ENCODE peak calls at places on chromosomes 7 and 10, in four cellular contexts. P is heart left ventricle; V is fibroblast of villous mesenchyme; S is CD8-positive, alpha-beta T cell. E is an unnamed sample.

GRCh38 chr7:126401918-126402317 is 850.8 kb downstream of the GRM8 start:
- DNase-seq in P (no peak), V (no peak), S (no peak), E (no peak)

GRCh38 chr10:24858244-24858907 is 94.0 kb downstream of the PRTFDC1 start:
- DNase-seq in P (peak; percentile 28), V (peak; percentile 36), S (no peak), E (peak; percentile 51)

GRCh38 chr10:103451091-103451801 is 924 bp downstream of the CALHM2 start:
- DNase-seq in P (peak; percentile 83), V (peak; percentile 37), S (peak; percentile 75), E (peak; percentile 17)

GRCh38 chr10:18786458-18786857 is 127.2 kb downstream of the ARL5B start:
- DNase-seq in P (no peak), V (no peak), S (no peak), E (peak; percentile 2)

GRCh38 chr7:41425926-41426325 is 277.0 kb downstream of the INHBA start:
- DNase-seq in P (no peak), V (peak; percentile 60), S (no peak), E (peak; percentile 79)

GRCh38 chr7:69104023-69104422 is 494.3 kb upstream of the AUTS2 start:
- DNase-seq in P (no peak), V (no peak), S (no peak), E (no peak)

GRCh38 chr10:132961-133898 is 2.0 kb upstream of the ZMYND11 start:
- DNase-seq in P (no peak), V (peak; percentile 50), S (no peak), E (peak; percentile 79)

GRCh38 chr10:124227306-124228016 is 134.1 kb upstream of the CHST15 start:
- DNase-seq in P (no peak), V (no peak), S (no peak), E (no peak)

GRCh38 chr10:75238182-75239180 is 2.7 kb upstream of the COMTD1 start:
- DNase-seq in P (no peak), V (no peak), S (no peak), E (no peak)

GRCh38 chr10:70771311-70772194 is 13.6 kb downstream of the TBATA start:
- DNase-seq in P (no peak), V (no peak), S (peak; percentile 32), E (no peak)

GRCh38 chr7:119720541-119720940 is 552.4 kb upstream of the KCND2 start:
- DNase-seq in P (no peak), V (peak; percentile 69), S (no peak), E (peak; percentile 94)

GRCh38 chr7:22697897-22698645 is 28.9 kb upstream of the IL6 start:
- DNase-seq in P (no peak), V (no peak), S (no peak), E (no peak)

GRCh38 chr7:99270702-99271101 is 1.9 kb upstream of the MYH16 start:
- DNase-seq in P (no peak), V (no peak), S (no peak), E (no peak)

GRCh38 chr7:117017017-117017451 is 63.7 kb downstream of the ST7 start:
- DNase-seq in P (no peak), V (no peak), S (no peak), E (no peak)

GRCh38 chr7:73329861-73330581 is 2.1 kb downstream of the FKBP6 start:
- DNase-seq in P (peak; percentile 24), V (peak; percentile 29), S (no peak), E (peak; percentile 65)

GRCh38 chr10:63253040-63253439 is 119.9 kb downstream of the NRBF2 start:
- DNase-seq in P (no peak), V (no peak), S (no peak), E (no peak)

GRCh38 chr7:148712610-148713330 is 14.1 kb downstream of the CUL1 start:
- DNase-seq in P (no peak), V (no peak), S (no peak), E (no peak)

GRCh38 chr7:96321041-96321669 is 743 bp downstream of the SLC25A13 start:
- DNase-seq in P (peak; percentile 92), V (peak; percentile 91), S (no peak), E (peak; percentile 83)

GRCh38 chr7:117068511-117069155 is 115.3 kb downstream of the ST7 start:
- DNase-seq in P (no peak), V (no peak), S (no peak), E (no peak)

GRCh38 chr7:100080895-100081534 is 508 bp downstream of the ZNF3 start:
- DNase-seq in P (no peak), V (peak; percentile 42), S (no peak), E (peak; percentile 33)

GRCh38 chr10:29569778-29570177 is 65.0 kb downstream of the SVIL start:
- DNase-seq in P (no peak), V (peak; percentile 52), S (no peak), E (no peak)

GRCh38 chr10:81127931-81128330 is 590.2 kb downstream of the SH2D4B start:
- DNase-seq in P (no peak), V (no peak), S (no peak), E (no peak)

GRCh38 chr10:113957013-113957412 is 86.7 kb upstream of the ADRB1 start:
- DNase-seq in P (no peak), V (peak; percentile 85), S (no peak), E (peak; percentile 96)

GRCh38 chr10:2909921-2910320 is 157.4 kb upstream of the PFKP start:
- DNase-seq in P (no peak), V (no peak), S (no peak), E (no peak)

GRCh38 chr7:2520808-2521146 is 1.2 kb downstream of the LFNG start:
- DNase-seq in P (no peak), V (no peak), S (no peak), E (no peak)

DNA sequence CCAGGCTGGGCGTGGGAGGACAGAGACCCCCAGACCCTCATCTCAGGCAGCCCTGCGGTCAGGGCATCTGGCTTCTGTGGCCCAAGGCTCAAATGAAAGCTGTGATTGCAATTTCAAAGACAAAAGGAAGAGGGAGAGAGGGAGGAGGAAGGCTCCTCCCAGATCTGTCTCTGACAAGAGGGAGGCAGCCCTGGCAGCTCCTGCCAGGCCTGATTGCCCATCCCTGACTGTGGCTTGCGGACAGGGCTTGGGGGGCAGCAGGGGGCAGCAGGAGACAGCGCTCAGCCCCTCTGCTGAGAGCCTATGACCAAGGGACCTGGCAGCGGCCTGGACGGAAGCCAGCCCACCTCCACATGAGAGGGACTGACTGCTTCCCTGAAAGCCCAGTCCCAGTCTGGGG is 91.8 kb downstream of the PTPRN2 start:
- DNase-seq in P (no peak), V (no peak), S (no peak), E (peak; percentile 10)
- H3K4me3 ChIP-seq in P (no peak overlapping the region), V (no peak overlapping the region), S (no peak overlapping the region), E (no peak overlapping the region)

DNA sequence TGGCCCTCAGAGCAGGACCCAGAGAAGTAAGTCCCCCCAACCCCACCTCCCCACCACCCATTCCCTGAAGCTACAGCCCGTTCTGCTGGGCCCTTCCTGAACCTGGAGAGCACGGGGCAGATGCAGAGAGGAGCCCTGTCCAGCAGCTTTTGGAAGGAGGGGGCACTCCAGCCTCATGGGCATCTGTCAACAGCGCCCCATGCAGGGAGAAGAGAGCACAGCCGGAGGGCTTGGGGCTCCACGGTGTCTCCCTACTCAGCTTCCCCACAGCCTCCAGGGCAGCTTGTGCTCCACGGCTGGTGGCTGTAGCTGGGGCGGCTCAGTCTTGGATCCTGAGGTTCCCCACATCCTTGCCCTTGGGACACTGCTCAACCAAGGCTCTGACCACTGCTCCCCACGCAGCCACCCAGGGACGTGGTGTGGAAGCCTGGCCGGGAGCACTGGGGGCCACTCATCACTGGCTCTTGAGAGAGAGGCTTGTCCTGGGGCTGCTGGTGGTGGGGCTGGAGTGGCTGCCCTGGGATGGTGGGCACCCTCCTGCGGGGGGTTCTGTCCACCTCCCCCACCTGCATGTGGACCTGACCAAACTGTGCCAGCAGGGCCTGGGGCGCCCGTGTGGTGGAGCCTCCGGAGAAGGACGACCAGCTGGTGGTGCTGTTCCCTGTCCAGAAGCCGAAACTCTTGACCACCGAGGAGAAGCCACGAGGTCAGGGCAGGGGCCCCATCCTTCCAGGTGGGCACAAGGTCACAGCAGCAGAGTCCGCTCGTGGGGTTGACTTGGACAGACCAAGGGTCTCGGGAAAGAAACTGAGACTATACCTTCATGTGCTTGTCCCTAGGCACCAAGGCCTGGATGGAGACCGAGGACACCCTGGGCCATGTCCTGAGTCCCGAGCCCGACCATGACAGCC is 4.5 kb downstream of the PRAP1 start:
- DNase-seq in P (no peak), V (no peak), S (no peak), E (no peak)
- H3K4me3 ChIP-seq in P (no peak overlapping the region), V (no peak overlapping the region), S (no peak overlapping the region), E (no peak overlapping the region)

GRCh38 chr7:131190146-131190545 is 137.5 kb upstream of the MKLN1 start:
- DNase-seq in P (no peak), V (peak; percentile 91), S (no peak), E (peak; percentile 69)
- H3K4me3 ChIP-seq in P (no peak overlapping the region), V (no peak overlapping the region), S (no peak overlapping the region), E (no peak overlapping the region)

GRCh38 chr10:48604408-48605263 is at the start of gene ARHGAP22:
- DNase-seq in P (peak; percentile 67), V (peak; percentile 34), S (peak; percentile 35), E (no peak)

GRCh38 chr10:48606530-48607355 is 1.9 kb upstream of the ARHGAP22 start:
- DNase-seq in P (peak; percentile 59), V (peak; percentile 95), S (peak; percentile 37), E (peak; percentile 83)

GRCh38 chr10:48605786-48606529 is 1.1 kb upstream of the ARHGAP22 start:
- DNase-seq in P (no peak), V (no peak), S (no peak), E (no peak)

GRCh38 chr10:48604039-48604407 is 850 bp downstream of the ARHGAP22 start:
- DNase-seq in P (no peak), V (no peak), S (peak; percentile 32), E (no peak)

GRCh38 chr10:48605264-48605615 is 367 bp upstream of the ARHGAP22 start:
- DNase-seq in P (no peak), V (no peak), S (no peak), E (no peak)
- H3K4me3 ChIP-seq in P (peak overlapping the region; percentile 64), V (peak overlapping the region; percentile 72), S (no peak overlapping the region), E (peak overlapping the region; percentile 73)

GRCh38 chr7:64888901-64889685 is 14.0 kb upstream of the ZNF273 start:
- DNase-seq in P (peak; percentile 52), V (peak; percentile 6), S (no peak), E (no peak)

GRCh38 chr7:64887756-64888508 is 15.1 kb upstream of the ZNF273 start:
- DNase-seq in P (peak; percentile 58), V (no peak), S (peak; percentile 70), E (peak; percentile 24)

GRCh38 chr7:64888561-64888900 is 14.5 kb upstream of the ZNF273 start:
- DNase-seq in P (no peak), V (no peak), S (peak; percentile 53), E (peak; percentile 27)

GRCh38 chr7:64890761-64891666 is 12.1 kb upstream of the ZNF273 start:
- DNase-seq in P (no peak), V (no peak), S (no peak), E (no peak)

DNA sequence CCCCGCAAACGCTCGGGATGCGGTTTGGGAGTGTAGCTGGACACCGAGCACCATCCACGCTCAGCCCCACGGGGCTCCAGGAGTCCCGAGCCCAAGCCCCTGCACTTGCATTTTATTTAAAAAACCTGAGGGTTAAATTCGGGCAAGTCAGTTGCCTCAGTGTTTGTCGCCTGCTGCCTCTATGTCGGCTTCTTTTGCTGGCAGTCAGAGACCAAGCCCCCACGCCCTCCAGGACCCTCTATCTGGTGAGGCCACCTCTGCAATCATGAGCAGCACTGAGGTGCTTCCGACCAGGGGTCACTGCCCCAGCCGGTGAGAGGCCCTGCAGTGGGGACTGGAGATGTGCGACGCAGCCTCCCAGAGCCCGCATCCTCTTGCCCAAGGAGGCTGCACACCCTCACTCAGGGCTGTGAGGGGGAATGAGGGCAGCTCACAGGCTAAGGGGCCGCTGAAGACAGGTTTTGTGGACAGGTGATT is 13.3 kb upstream of the ZNF273 start:
- DNase-seq in P (no peak), V (no peak), S (no peak), E (no peak)
- H3K4me3 ChIP-seq in P (peak overlapping the region; percentile 59), V (no peak overlapping the region), S (peak overlapping the region; percentile 61), E (no peak overlapping the region)